ENCODE peak calls at places on chromosome 6, in nine cellular contexts. D is CD8-positive, alpha-beta T cell; W is GM12865; C is kidney epithelial cell; V is WTC11; J is neural progenitor cell; P is tibial artery; B is Peyer's patch; R is GM13977. F is an unnamed sample.

GRCh38 chr6:48994811-48995210 is 468.2 kb downstream of the MMUT start:
- DNase-seq in D (no peak), W (peak), C (no peak), V (no peak), J (no peak), P (no peak), B (no peak), R (no peak), F (no peak)

GRCh38 chr6:37237789-37238188 is 19.8 kb upstream of the TBC1D22B start:
- DNase-seq in D (no peak), W (no peak), C (no peak), V (no peak), J (no peak), P (no peak), B (no peak), R (no peak), F (no peak)

GRCh38 chr6:45377041-45377554 is 636 bp downstream of the SUPT3H start:
- DNase-seq in D (no peak), W (peak), C (no peak), V (no peak), J (no peak), P (no peak), B (peak), R (no peak), F (no peak)

GRCh38 chr6:168397011-168397410 is 44.0 kb upstream of the SMOC2 start:
- DNase-seq in D (no peak), W (no peak), C (no peak), V (no peak), J (no peak), P (no peak), B (no peak), R (no peak), F (no peak)

GRCh38 chr6:33344771-33345697 is 27.5 kb upstream of the ZBTB22 start:
- DNase-seq in D (peak), W (peak), C (peak), V (peak), J (peak), P (peak), B (peak), R (peak), F (peak)

GRCh38 chr6:3796396-3796795 is 44.9 kb upstream of the PXDC1 start:
- DNase-seq in D (no peak), W (no peak), C (no peak), V (no peak), J (no peak), P (no peak), B (no peak), R (no peak), F (no peak)

GRCh38 chr6:25312703-25313102 is 33.5 kb downstream of the CARMIL1 start:
- DNase-seq in D (no peak), W (no peak), C (peak), V (no peak), J (no peak), P (no peak), B (no peak), R (no peak), F (no peak)

GRCh38 chr6:120785459-120786086 is 548.7 kb downstream of the TBC1D32 start:
- DNase-seq in D (no peak), W (no peak), C (no peak), V (no peak), J (no peak), P (no peak), B (no peak), R (no peak), F (no peak)

GRCh38 chr6:100237881-100238280 is 226.8 kb downstream of the SIM1 start:
- DNase-seq in D (no peak), W (no peak), C (no peak), V (no peak), J (no peak), P (no peak), B (no peak), R (no peak), F (no peak)

GRCh38 chr6:10237284-10238043 is 177.4 kb downstream of the TFAP2A start:
- DNase-seq in D (no peak), W (no peak), C (peak), V (no peak), J (no peak), P (no peak), B (no peak), R (no peak), F (no peak)

GRCh38 chr6:20202070-20202658 is 10.1 kb downstream of the MBOAT1 start:
- DNase-seq in D (no peak), W (peak), C (peak), V (no peak), J (no peak), P (no peak), B (no peak), R (peak), F (no peak)

GRCh38 chr6:169999367-169999766 is 247.9 kb downstream of the ERMARD start:
- DNase-seq in D (no peak), W (no peak), C (no peak), V (no peak), J (no peak), P (no peak), B (no peak), R (no peak), F (no peak)

GRCh38 chr6:25660512-25660911 is 8.5 kb downstream of the SCGN start:
- DNase-seq in D (no peak), W (no peak), C (peak), V (no peak), J (no peak), P (no peak), B (no peak), R (no peak), F (no peak)

GRCh38 chr6:121971886-121972285 is 427.6 kb upstream of the HSF2 start:
- DNase-seq in D (no peak), W (no peak), C (peak), V (no peak), J (no peak), P (no peak), B (no peak), R (no peak), F (no peak)

GRCh38 chr6:157442296-157442695 is 61.3 kb downstream of the ZDHHC14 start:
- DNase-seq in D (no peak), W (no peak), C (no peak), V (no peak), J (no peak), P (no peak), B (no peak), R (no peak), F (no peak)

GRCh38 chr6:43903739-43904290 is 133.8 kb downstream of the VEGFA start:
- DNase-seq in D (no peak), W (no peak), C (no peak), V (no peak), J (no peak), P (no peak), B (no peak), R (no peak), F (no peak)

GRCh38 chr6:56714982-56715456 is 72.3 kb upstream of the DST start:
- DNase-seq in D (no peak), W (no peak), C (peak), V (no peak), J (peak), P (no peak), B (no peak), R (no peak), F (no peak)

GRCh38 chr6:69665437-69665836 is 131.4 kb downstream of the LMBRD1 start:
- DNase-seq in D (no peak), W (no peak), C (no peak), V (no peak), J (no peak), P (no peak), B (no peak), R (no peak), F (no peak)

GRCh38 chr6:75735491-75736186 is 13.4 kb upstream of the MYO6 start:
- DNase-seq in D (no peak), W (peak), C (no peak), V (no peak), J (no peak), P (no peak), B (no peak), R (no peak), F (no peak)

GRCh38 chr6:155628315-155628714 is 172.7 kb upstream of the NOX3 start:
- DNase-seq in D (no peak), W (peak), C (no peak), V (no peak), J (no peak), P (no peak), B (no peak), R (no peak), F (no peak)

GRCh38 chr6:166691199-166691598 is 64.1 kb upstream of the RPS6KA2 start:
- DNase-seq in D (no peak), W (no peak), C (peak), V (no peak), J (no peak), P (no peak), B (no peak), R (no peak), F (no peak)

GRCh38 chr6:161373905-161374451 is 100.1 kb upstream of the AGPAT4 start:
- DNase-seq in D (peak), W (peak), C (no peak), V (peak), J (peak), P (peak), B (peak), R (peak), F (peak)

GRCh38 chr6:85580878-85581267 is 12.8 kb downstream of the SNX14 start:
- DNase-seq in D (no peak), W (peak), C (no peak), V (no peak), J (no peak), P (no peak), B (no peak), R (no peak), F (no peak)

GRCh38 chr6:84779380-84779779 is 15.0 kb upstream of the TBX18 start:
- DNase-seq in D (no peak), W (no peak), C (no peak), V (no peak), J (no peak), P (no peak), B (no peak), R (no peak), F (no peak)

GRCh38 chr6:142853244-142854180 is 91.5 kb downstream of the HIVEP2 start:
- DNase-seq in D (no peak), W (peak), C (no peak), V (no peak), J (no peak), P (no peak), B (no peak), R (no peak), F (no peak)

GRCh38 chr6:160060221-160060620 is 61.4 kb upstream of the SLC22A1 start:
- DNase-seq in D (no peak), W (no peak), C (no peak), V (no peak), J (no peak), P (no peak), B (no peak), R (no peak), F (no peak)

GRCh38 chr6:30819287-30819917 is 64.9 kb upstream of the DDR1 start:
- DNase-seq in D (no peak), W (no peak), C (no peak), V (no peak), J (no peak), P (no peak), B (no peak), R (no peak), F (no peak)

GRCh38 chr6:4848382-4849068 is 72.3 kb downstream of the CDYL start:
- DNase-seq in D (no peak), W (peak), C (no peak), V (peak), J (peak), P (no peak), B (peak), R (no peak), F (no peak)
- TF ChIP-seq CTCF in D (no peak), W (peak), C (peak), V (no peak), J (peak), P (peak), B (peak), R (peak), F (no peak)

GRCh38 chr6:39302011-39302410 is 12.2 kb downstream of the KCNK17 start:
- DNase-seq in D (no peak), W (no peak), C (no peak), V (no peak), J (no peak), P (no peak), B (no peak), R (no peak), F (no peak)

GRCh38 chr6:39301606-39302005 is 12.6 kb downstream of the KCNK17 start:
- DNase-seq in D (no peak), W (peak), C (no peak), V (peak), J (peak), P (no peak), B (no peak), R (no peak), F (no peak)

GRCh38 chr6:39304951-39305350 is 9.3 kb downstream of the KCNK17 start:
- DNase-seq in D (no peak), W (no peak), C (no peak), V (no peak), J (no peak), P (no peak), B (no peak), R (no peak), F (no peak)

GRCh38 chr6:39302669-39303424 is 11.4 kb downstream of the KCNK17 start:
- DNase-seq in D (peak), W (peak), C (no peak), V (peak), J (peak), P (peak), B (peak), R (peak), F (peak)

DNA sequence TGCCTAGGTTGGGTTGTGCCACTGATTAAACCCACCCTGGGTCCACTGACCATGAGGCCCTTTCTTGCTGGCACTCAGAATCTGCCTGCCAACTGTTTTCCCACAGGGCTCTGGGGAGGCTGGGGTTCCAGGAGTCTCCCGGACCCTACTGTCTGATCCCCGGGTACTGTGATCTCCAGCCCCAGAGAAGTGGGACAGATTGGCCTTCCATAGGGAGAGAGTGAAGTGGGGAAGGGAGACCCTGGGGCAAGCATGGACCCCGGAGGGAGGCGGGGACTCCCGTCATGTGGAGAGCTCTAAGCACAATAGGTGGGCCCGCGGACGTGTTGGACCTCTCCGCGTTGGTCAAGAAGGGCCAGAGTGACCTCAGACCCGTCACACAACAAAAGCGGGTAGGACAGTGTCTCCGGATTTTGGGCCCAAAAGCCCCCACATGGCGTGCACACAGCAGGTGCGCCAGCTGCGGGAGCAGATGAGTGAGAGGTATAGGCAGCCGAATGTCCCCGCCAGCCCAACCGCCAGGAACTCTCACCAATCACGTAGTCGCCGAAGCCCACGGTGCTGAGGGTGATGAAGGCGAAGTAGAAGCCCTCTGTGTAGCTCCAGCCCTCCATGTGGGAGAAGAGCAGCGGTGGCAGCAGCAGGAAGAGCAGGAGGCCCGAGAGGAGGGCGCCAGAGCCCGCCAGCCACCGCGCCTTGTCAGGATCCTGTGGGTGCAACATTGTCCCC is 10.6 kb downstream of the KCNK17 start:
- DNase-seq in D (no peak), W (no peak), C (no peak), V (no peak), J (no peak), P (no peak), B (no peak), R (no peak), F (no peak)
- TF ChIP-seq CTCF in D (peak), W (no peak), C (no peak), V (no peak), J (no peak), P (no peak), B (no peak), R (no peak), F (no peak)

GRCh38 chr6:136079701-136080565 is 170.2 kb downstream of the MTFR2 start:
- DNase-seq in D (no peak), W (no peak), C (no peak), V (no peak), J (no peak), P (no peak), B (no peak), R (no peak), F (no peak)
- TF ChIP-seq CTCF in D (no peak), W (no peak), C (no peak), V (no peak), J (no peak), P (no peak), B (no peak), R (no peak), F (no peak)

DNA sequence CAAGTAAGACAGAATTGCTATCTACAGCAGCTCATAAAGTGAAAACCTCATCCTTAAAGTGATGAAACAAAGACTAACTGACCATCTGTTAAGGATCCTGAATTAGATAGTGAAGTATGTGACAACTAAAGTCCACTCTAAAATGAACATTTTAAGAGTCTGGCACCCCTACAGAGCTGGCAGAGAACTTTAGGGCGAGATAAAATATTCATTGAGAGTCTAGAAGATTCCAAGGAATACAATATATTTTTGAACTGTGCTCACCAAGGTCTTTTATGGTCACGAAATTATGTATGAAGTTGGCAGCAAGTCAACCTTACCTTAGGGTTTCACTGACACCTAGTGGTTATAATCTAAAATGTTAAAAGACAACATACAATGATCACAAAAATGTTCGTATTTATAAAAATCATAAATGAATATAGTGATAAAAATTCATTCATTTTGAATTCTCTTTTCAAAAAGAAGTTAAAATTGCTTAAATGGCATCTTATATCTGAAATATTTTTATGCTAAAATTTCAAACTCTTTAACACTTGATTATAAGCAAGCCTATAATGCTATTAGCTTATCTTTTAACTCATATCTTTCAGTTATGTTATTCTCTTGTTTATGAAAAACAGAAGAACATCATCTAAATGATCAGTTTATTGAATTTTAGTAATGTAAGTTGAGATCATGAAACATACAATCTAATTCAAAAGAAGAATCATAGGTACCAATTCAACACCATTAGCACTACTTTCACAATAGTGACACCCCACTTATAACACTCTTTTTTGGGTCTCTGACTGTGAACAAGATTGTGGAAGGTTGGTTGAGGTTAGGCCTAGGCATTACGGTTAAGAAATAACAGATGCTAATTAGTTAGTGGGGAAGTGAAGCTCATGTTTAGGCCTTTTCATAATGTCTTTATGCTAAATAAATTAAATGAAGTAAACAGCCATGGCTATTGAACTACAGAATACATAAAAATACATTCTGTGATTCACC is 27.5 kb downstream of the RSPH3 start:
- DNase-seq in D (no peak), W (peak), C (no peak), V (no peak), J (peak), P (no peak), B (no peak), R (peak), F (no peak)
- TF ChIP-seq CTCF in D (peak), W (peak), C (peak), V (peak), J (peak), P (peak), B (peak), R (peak), F (peak)

GRCh38 chr6:128736780-128737179 is 146.2 kb upstream of the LAMA2 start:
- DNase-seq in D (no peak), W (no peak), C (no peak), V (no peak), J (no peak), P (no peak), B (no peak), R (no peak), F (no peak)

GRCh38 chr6:128725271-128726233 is 157.4 kb upstream of the LAMA2 start:
- DNase-seq in D (no peak), W (peak), C (no peak), V (no peak), J (peak), P (no peak), B (no peak), R (no peak), F (no peak)

GRCh38 chr6:128727500-128727899 is 155.4 kb upstream of the LAMA2 start:
- DNase-seq in D (no peak), W (no peak), C (no peak), V (no peak), J (no peak), P (no peak), B (no peak), R (no peak), F (no peak)

GRCh38 chr6:128731249-128732165 is 151.4 kb upstream of the LAMA2 start:
- DNase-seq in D (no peak), W (peak), C (no peak), V (no peak), J (peak), P (no peak), B (no peak), R (no peak), F (no peak)
- TF ChIP-seq CTCF in D (peak), W (peak), C (peak), V (peak), J (peak), P (peak), B (peak), R (peak), F (no peak)